ENCODE peak calls at places on chromosomes 5 and 9, in four cellular contexts. One of them, this sample, is unnamed. For H3K36me3, the result is how much of the 10 kb centered on the place peaks cover.

GRCh38 chr9:96554801-96555566 is 64.7 kb downstream of the CDC14B start:
- DNase-seq in transverse colon: no peak
- DNase-seq in H1: no peak
- DNase-seq in tibial nerve: no peak
- DNase-seq in this sample: no peak

GRCh38 chr5:14871573-14872069 is at the start of gene ANKH:
- DNase-seq in transverse colon: peak
- DNase-seq in H1: peak
- DNase-seq in tibial nerve: peak
- DNase-seq in this sample: peak

GRCh38 chr5:34564706-34565235 is 91.4 kb upstream of the RAI14 start:
- DNase-seq in transverse colon: no peak
- DNase-seq in H1: no peak
- DNase-seq in tibial nerve: no peak
- DNase-seq in this sample: peak

GRCh38 chr5:157026789-157027424 is 32.0 kb downstream of the HAVCR1 start:
- DNase-seq in transverse colon: peak
- DNase-seq in H1: peak
- DNase-seq in tibial nerve: no peak
- DNase-seq in this sample: no peak

GRCh38 chr9:110115868-110116542 is 92.0 kb downstream of the C9orf152 start:
- DNase-seq in transverse colon: no peak
- DNase-seq in H1: no peak
- DNase-seq in tibial nerve: no peak
- DNase-seq in this sample: no peak

GRCh38 chr5:17132444-17133083 is 84.9 kb upstream of the BASP1 start:
- DNase-seq in transverse colon: no peak
- DNase-seq in H1: no peak
- DNase-seq in tibial nerve: no peak
- DNase-seq in this sample: no peak

GRCh38 chr5:180153099-180153498 is 55.9 kb downstream of the RASGEF1C start:
- DNase-seq in transverse colon: no peak
- DNase-seq in H1: no peak
- DNase-seq in tibial nerve: no peak
- DNase-seq in this sample: no peak

GRCh38 chr5:140595538-140595937 is 30.9 kb downstream of the SLC35A4 start:
- DNase-seq in transverse colon: peak
- DNase-seq in H1: no peak
- DNase-seq in tibial nerve: no peak
- DNase-seq in this sample: no peak

GRCh38 chr5:180135967-180136641 is 64.5 kb upstream of the RNF130 start:
- DNase-seq in transverse colon: no peak
- DNase-seq in H1: peak
- DNase-seq in tibial nerve: no peak
- DNase-seq in this sample: peak

GRCh38 chr5:67404261-67405100 is 207.9 kb upstream of the CD180 start:
- DNase-seq in transverse colon: no peak
- DNase-seq in H1: no peak
- DNase-seq in tibial nerve: no peak
- DNase-seq in this sample: no peak

GRCh38 chr9:125522328-125522725 is 184.7 kb downstream of the MAPKAP1 start:
- DNase-seq in transverse colon: peak
- DNase-seq in H1: no peak
- DNase-seq in tibial nerve: no peak
- DNase-seq in this sample: peak

GRCh38 chr9:88890546-88890945 is 100.7 kb upstream of the S1PR3 start:
- DNase-seq in transverse colon: no peak
- DNase-seq in H1: no peak
- DNase-seq in tibial nerve: no peak
- DNase-seq in this sample: no peak

GRCh38 chr9:124815601-124816000 is 37.7 kb upstream of the WDR38 start:
- DNase-seq in transverse colon: no peak
- DNase-seq in H1: no peak
- DNase-seq in tibial nerve: no peak
- DNase-seq in this sample: no peak

GRCh38 chr5:84830265-84830664 is 445.6 kb upstream of the EDIL3 start:
- DNase-seq in transverse colon: no peak
- DNase-seq in H1: no peak
- DNase-seq in tibial nerve: no peak
- DNase-seq in this sample: no peak

GRCh38 chr9:71384343-71384742 is 262.9 kb upstream of the TRPM3 start:
- DNase-seq in transverse colon: no peak
- DNase-seq in H1: no peak
- DNase-seq in tibial nerve: no peak
- DNase-seq in this sample: no peak

GRCh38 chr9:124805186-124805585 is 28.3 kb downstream of the OLFML2A start:
- DNase-seq in transverse colon: no peak
- DNase-seq in H1: no peak
- DNase-seq in tibial nerve: no peak
- DNase-seq in this sample: no peak

GRCh38 chr9:108047264-108047663 is 557.7 kb upstream of the KLF4 start:
- DNase-seq in transverse colon: no peak
- DNase-seq in H1: no peak
- DNase-seq in tibial nerve: no peak
- DNase-seq in this sample: no peak

GRCh38 chr5:50922942-50923767 is 256.7 kb downstream of the PARP8 start:
- DNase-seq in transverse colon: no peak
- DNase-seq in H1: no peak
- DNase-seq in tibial nerve: no peak
- DNase-seq in this sample: no peak

GRCh38 chr5:179262126-179262920 is 82.9 kb downstream of the ADAMTS2 start:
- DNase-seq in transverse colon: peak
- DNase-seq in H1: peak
- DNase-seq in tibial nerve: no peak
- DNase-seq in this sample: no peak

GRCh38 chr9:127791085-127791484 is 5.3 kb downstream of the CDK9 start:
- DNase-seq in transverse colon: no peak
- DNase-seq in H1: no peak
- DNase-seq in tibial nerve: no peak
- DNase-seq in this sample: no peak

GRCh38 chr5:96995419-96995818 is 59.5 kb downstream of the LNPEP start:
- DNase-seq in transverse colon: no peak
- DNase-seq in H1: no peak
- DNase-seq in tibial nerve: no peak
- DNase-seq in this sample: no peak

GRCh38 chr5:40669606-40670005 is 10.1 kb upstream of the PTGER4 start:
- DNase-seq in transverse colon: no peak
- DNase-seq in H1: no peak
- DNase-seq in tibial nerve: no peak
- DNase-seq in this sample: no peak

GRCh38 chr5:74372051-74372450 is 268.5 kb downstream of the ENC1 start:
- DNase-seq in transverse colon: no peak
- DNase-seq in H1: no peak
- DNase-seq in tibial nerve: no peak
- DNase-seq in this sample: no peak

GRCh38 chr5:148729182-148729581 is 74.9 kb upstream of the HTR4 start:
- DNase-seq in transverse colon: peak
- DNase-seq in H1: no peak
- DNase-seq in tibial nerve: no peak
- DNase-seq in this sample: no peak

GRCh38 chr5:97181856-97182545 is 1.0 kb downstream of the RIOK2 start:
- DNase-seq in transverse colon: no peak
- DNase-seq in H1: no peak
- DNase-seq in tibial nerve: no peak
- DNase-seq in this sample: no peak

GRCh38 chr9:7137571-7137970 is 379.8 kb downstream of the KDM4C start:
- DNase-seq in transverse colon: no peak
- DNase-seq in H1: no peak
- DNase-seq in tibial nerve: no peak
- DNase-seq in this sample: no peak

GRCh38 chr9:18502546-18502945 is 28.6 kb downstream of the ADAMTSL1 start:
- DNase-seq in transverse colon: no peak
- DNase-seq in H1: no peak
- DNase-seq in tibial nerve: no peak
- DNase-seq in this sample: no peak

GRCh38 chr5:6176294-6176693 is 202.1 kb downstream of the MED10 start:
- DNase-seq in transverse colon: no peak
- DNase-seq in H1: no peak
- DNase-seq in tibial nerve: no peak
- DNase-seq in this sample: no peak

GRCh38 chr9:75039006-75039405 is 10.9 kb upstream of the CARNMT1 start:
- DNase-seq in transverse colon: no peak
- DNase-seq in H1: no peak
- DNase-seq in tibial nerve: no peak
- DNase-seq in this sample: no peak

GRCh38 chr5:96745844-96746531 is 61.8 kb downstream of the ERAP1 start:
- DNase-seq in transverse colon: no peak
- DNase-seq in H1: no peak
- DNase-seq in tibial nerve: no peak
- DNase-seq in this sample: no peak

GRCh38 chr9:124735121-124735520 is 36.0 kb downstream of the NR6A1 start:
- DNase-seq in transverse colon: no peak
- DNase-seq in H1: no peak
- DNase-seq in tibial nerve: no peak
- DNase-seq in this sample: no peak

GRCh38 chr5:108997720-108998119 is 250.0 kb downstream of the FER start:
- DNase-seq in transverse colon: no peak
- DNase-seq in H1: no peak
- DNase-seq in tibial nerve: no peak
- DNase-seq in this sample: no peak

GRCh38 chr5:122081541-122081940 is 3.5 kb upstream of the LOX start:
- DNase-seq in transverse colon: no peak
- DNase-seq in H1: no peak
- DNase-seq in tibial nerve: no peak
- DNase-seq in this sample: no peak

GRCh38 chr5:122076669-122077450 is 1.2 kb downstream of the LOX start:
- DNase-seq in transverse colon: peak
- DNase-seq in H1: peak
- DNase-seq in tibial nerve: peak
- DNase-seq in this sample: peak

GRCh38 chr5:122077451-122078115 is 476 bp downstream of the LOX start:
- DNase-seq in transverse colon: peak
- DNase-seq in H1: peak
- DNase-seq in tibial nerve: peak
- DNase-seq in this sample: peak

GRCh38 chr5:122076023-122076422 is 2.0 kb downstream of the LOX start:
- DNase-seq in transverse colon: no peak
- DNase-seq in H1: no peak
- DNase-seq in tibial nerve: no peak
- DNase-seq in this sample: no peak

GRCh38 chr5:122078116-122078865 is at the start of gene LOX:
- DNase-seq in transverse colon: peak
- DNase-seq in H1: peak
- DNase-seq in tibial nerve: peak
- DNase-seq in this sample: peak
- TF ChIP-seq POLR2A in transverse colon: peak
- TF ChIP-seq POLR2A in H1: no peak
- TF ChIP-seq POLR2A in tibial nerve: no peak
- TF ChIP-seq POLR2A in this sample: no peak

GRCh38 chr5:134813407-134813806 is 32.4 kb upstream of the C5orf24 start:
- DNase-seq in transverse colon: no peak
- DNase-seq in H1: no peak
- DNase-seq in tibial nerve: no peak
- DNase-seq in this sample: no peak
- H3K36me3 ChIP-seq in transverse colon: under half
- H3K36me3 ChIP-seq in H1: under half
- H3K36me3 ChIP-seq in tibial nerve: under half
- H3K36me3 ChIP-seq in this sample: under half

GRCh38 chr5:141681295-141681694 is 735 bp downstream of the ARAP3 start:
- DNase-seq in transverse colon: no peak
- DNase-seq in H1: no peak
- DNase-seq in tibial nerve: no peak
- DNase-seq in this sample: no peak
- TF ChIP-seq POLR2A in transverse colon: no peak
- TF ChIP-seq POLR2A in H1: no peak
- TF ChIP-seq POLR2A in tibial nerve: no peak
- TF ChIP-seq POLR2A in this sample: no peak

GRCh38 chr5:139578348-139578724 is 17.2 kb downstream of the UBE2D2 start:
- DNase-seq in transverse colon: no peak
- DNase-seq in H1: no peak
- DNase-seq in tibial nerve: no peak
- DNase-seq in this sample: no peak
- H3K36me3 ChIP-seq in transverse colon: under half
- H3K36me3 ChIP-seq in H1: under half
- H3K36me3 ChIP-seq in tibial nerve: under half
- H3K36me3 ChIP-seq in this sample: under half

GRCh38 chr5:173917788-173918786 is 29.9 kb downstream of the CPEB4 start:
- DNase-seq in transverse colon: peak
- DNase-seq in H1: no peak
- DNase-seq in tibial nerve: no peak
- DNase-seq in this sample: peak
- TF ChIP-seq POLR2A in transverse colon: peak
- TF ChIP-seq POLR2A in H1: peak
- TF ChIP-seq POLR2A in tibial nerve: peak
- TF ChIP-seq POLR2A in this sample: peak

GRCh38 chr9:136013116-136013515 is 51.9 kb upstream of the UBAC1 start:
- DNase-seq in transverse colon: no peak
- DNase-seq in H1: no peak
- DNase-seq in tibial nerve: no peak
- DNase-seq in this sample: peak
- H3K36me3 ChIP-seq in transverse colon: under half
- H3K36me3 ChIP-seq in H1: under half
- H3K36me3 ChIP-seq in tibial nerve: under half
- H3K36me3 ChIP-seq in this sample: under half

GRCh38 chr9:137168907-137169763 is 716 bp downstream of the LRRC26 start:
- DNase-seq in transverse colon: peak
- DNase-seq in H1: peak
- DNase-seq in tibial nerve: no peak
- DNase-seq in this sample: no peak

GRCh38 chr9:137168575-137168906 is 1.3 kb downstream of the LRRC26 start:
- DNase-seq in transverse colon: no peak
- DNase-seq in H1: peak
- DNase-seq in tibial nerve: no peak
- DNase-seq in this sample: no peak

GRCh38 chr9:137166242-137167112 is 3.4 kb downstream of the LRRC26 start:
- DNase-seq in transverse colon: no peak
- DNase-seq in H1: no peak
- DNase-seq in tibial nerve: no peak
- DNase-seq in this sample: no peak

GRCh38 chr9:137167113-137167751 is 2.6 kb downstream of the LRRC26 start:
- DNase-seq in transverse colon: no peak
- DNase-seq in H1: no peak
- DNase-seq in tibial nerve: no peak
- DNase-seq in this sample: no peak

GRCh38 chr9:137167752-137168574 is 1.9 kb downstream of the LRRC26 start:
- DNase-seq in transverse colon: peak
- DNase-seq in H1: peak
- DNase-seq in tibial nerve: no peak
- DNase-seq in this sample: no peak
- TF ChIP-seq POLR2A in transverse colon: peak
- TF ChIP-seq POLR2A in H1: no peak
- TF ChIP-seq POLR2A in tibial nerve: no peak
- TF ChIP-seq POLR2A in this sample: no peak